ENCODE peak calls at places on chromosome 4, in six cellular contexts. A is psoas muscle; V is K562; U is thyroid gland; J is CD8-positive, alpha-beta T cell; D is astrocyte of the spinal cord. M is an unnamed sample.

GRCh38 chr4:110586137-110586850 is 36.6 kb downstream of the PITX2 start:
- DNase-seq in D (peak), J (no peak), U (no peak), V (no peak), A (no peak), M (peak)

GRCh38 chr4:137238456-137238855 is 293.8 kb downstream of the PCDH18 start:
- DNase-seq in D (no peak), V (no peak), U (no peak), J (no peak), A (no peak), M (no peak)

GRCh38 chr4:169307581-169307980 is 36.8 kb upstream of the SH3RF1 start:
- DNase-seq in J (no peak), A (no peak), V (no peak), D (no peak), U (no peak), M (no peak)

GRCh38 chr4:127311371-127311770 is 321.4 kb upstream of the INTU start:
- DNase-seq in D (no peak), U (no peak), A (no peak), J (no peak), V (no peak), M (no peak)

GRCh38 chr4:77151246-77151645 is 5.8 kb upstream of the CCNG2 start:
- DNase-seq in A (no peak), U (no peak), V (no peak), J (no peak), D (no peak), M (no peak)

GRCh38 chr4:77617203-77617602 is 11.6 kb downstream of the CXCL13 start:
- DNase-seq in A (no peak), D (no peak), U (no peak), J (no peak), V (no peak), M (peak)

GRCh38 chr4:153152453-153153338 is 51.5 kb upstream of the TRIM2 start:
- DNase-seq in V (no peak), J (peak), U (peak), D (peak), A (peak), M (peak)

GRCh38 chr4:588351-588849 is 12.3 kb upstream of the TMEM271 start:
- DNase-seq in J (no peak), V (no peak), U (no peak), D (no peak), A (no peak), M (no peak)

GRCh38 chr4:153450545-153450917 is 15.6 kb upstream of the TMEM131L start:
- DNase-seq in J (no peak), A (no peak), U (no peak), D (no peak), V (no peak), M (no peak)

GRCh38 chr4:183256756-183257385 is 63.2 kb downstream of the CLDN22 start:
- DNase-seq in D (peak), V (peak), J (peak), U (peak), A (peak), M (peak)

GRCh38 chr4:81358173-81358572 is 113.5 kb downstream of the RASGEF1B start:
- DNase-seq in V (no peak), D (no peak), U (no peak), J (no peak), A (no peak), M (no peak)

GRCh38 chr4:8035371-8035780 is 95.7 kb upstream of the AFAP1 start:
- DNase-seq in U (peak), J (no peak), D (peak), A (no peak), V (no peak), M (peak)

GRCh38 chr4:147709999-147710398 is 21.9 kb upstream of the ARHGAP10 start:
- DNase-seq in J (no peak), U (no peak), V (no peak), D (peak), A (no peak), M (peak)

GRCh38 chr4:150501019-150501727 is 80.8 kb upstream of the MAB21L2 start:
- DNase-seq in V (no peak), D (peak), U (no peak), A (no peak), J (no peak), M (peak)

GRCh38 chr4:170047774-170048354 is 21.7 kb upstream of the MFAP3L start:
- DNase-seq in A (no peak), J (peak), U (peak), V (peak), D (peak), M (peak)

GRCh38 chr4:519885-520595 is 21.0 kb downstream of the PIGG start:
- DNase-seq in D (no peak), A (no peak), U (no peak), J (no peak), V (no peak), M (no peak)

GRCh38 chr4:158858410-158859189 is 89.8 kb downstream of the FNIP2 start:
- DNase-seq in V (no peak), U (no peak), D (peak), A (no peak), J (no peak), M (peak)

GRCh38 chr4:106395582-106395981 is 27.0 kb upstream of the GIMD1 start:
- DNase-seq in A (no peak), V (no peak), U (no peak), D (no peak), J (no peak), M (no peak)

GRCh38 chr4:119124314-119124713 is 11.3 kb upstream of the MYOZ2 start:
- DNase-seq in U (no peak), V (no peak), A (no peak), J (no peak), D (no peak), M (no peak)

GRCh38 chr4:181674315-181674714 is 568.9 kb upstream of the TENM3 start:
- DNase-seq in U (no peak), D (peak), J (no peak), V (no peak), A (no peak), M (peak)

GRCh38 chr4:145679520-145679919 is 426 bp upstream of the C4orf51 start:
- DNase-seq in D (peak), U (peak), A (peak), V (no peak), J (no peak), M (peak)

GRCh38 chr4:100070868-100071267 is 119.4 kb downstream of the DDIT4L start:
- DNase-seq in D (no peak), J (no peak), V (no peak), A (no peak), U (no peak), M (no peak)

GRCh38 chr4:84814100-84814750 is 152.3 kb downstream of the WDFY3 start:
- DNase-seq in D (peak), A (no peak), U (no peak), J (no peak), V (no peak), M (peak)

GRCh38 chr4:1031956-1032795 is 20.8 kb downstream of the FGFRL1 start:
- DNase-seq in D (no peak), A (no peak), V (no peak), J (no peak), U (peak), M (no peak)

GRCh38 chr4:184019084-184019483 is 114.0 kb downstream of the STOX2 start:
- DNase-seq in D (peak), V (no peak), J (no peak), A (no peak), U (no peak), M (peak)

GRCh38 chr4:85807247-85807915 is 332.4 kb downstream of the ARHGAP24 start:
- DNase-seq in D (peak), J (no peak), U (no peak), V (no peak), A (peak), M (peak)

GRCh38 chr4:112082954-112083586 is 62.2 kb upstream of the FAM241A start:
- DNase-seq in D (peak), J (no peak), A (no peak), U (no peak), V (no peak), M (peak)

GRCh38 chr4:123744664-123745290 is 348.2 kb downstream of the SPRY1 start:
- DNase-seq in D (peak), A (peak), J (no peak), V (no peak), U (peak), M (peak)
- H3K4me3 ChIP-seq in D (no peak), A (peak), J (no peak), V (no peak), U (no peak), M (no peak)

GRCh38 chr4:186161138-186161537 is 30.2 kb upstream of the CYP4V2 start:
- DNase-seq in V (no peak), A (no peak), U (no peak), D (no peak), J (no peak), M (no peak)
- TF ChIP-seq CTCF in V (no peak), A (no peak), U (no peak), D (no peak), J (no peak), M (no peak)

DNA sequence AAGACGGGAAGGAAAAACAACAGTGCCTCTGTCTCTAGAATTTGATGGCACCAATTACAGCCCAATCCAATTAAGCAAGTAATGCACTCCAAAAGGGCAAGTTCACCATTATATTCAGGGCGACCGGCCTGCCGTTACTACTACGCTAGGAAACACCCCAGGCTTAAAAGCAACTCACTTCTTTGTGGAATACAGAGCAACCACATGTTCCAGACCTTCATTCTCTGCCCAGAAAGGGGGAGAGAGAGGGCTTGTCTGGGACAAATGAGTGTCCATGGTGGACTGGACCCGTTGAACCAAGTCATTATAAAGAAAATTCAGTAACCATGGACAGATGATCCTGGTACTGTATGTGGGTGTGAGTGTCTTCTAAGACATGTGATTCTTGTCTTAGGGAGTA is 1.6 kb downstream of the KDR start:
- DNase-seq in A (no peak), J (no peak), D (no peak), U (no peak), V (no peak), M (no peak)
- H3K4me3 ChIP-seq in A (peak), J (no peak), D (no peak), U (no peak), V (no peak), M (peak)

DNA sequence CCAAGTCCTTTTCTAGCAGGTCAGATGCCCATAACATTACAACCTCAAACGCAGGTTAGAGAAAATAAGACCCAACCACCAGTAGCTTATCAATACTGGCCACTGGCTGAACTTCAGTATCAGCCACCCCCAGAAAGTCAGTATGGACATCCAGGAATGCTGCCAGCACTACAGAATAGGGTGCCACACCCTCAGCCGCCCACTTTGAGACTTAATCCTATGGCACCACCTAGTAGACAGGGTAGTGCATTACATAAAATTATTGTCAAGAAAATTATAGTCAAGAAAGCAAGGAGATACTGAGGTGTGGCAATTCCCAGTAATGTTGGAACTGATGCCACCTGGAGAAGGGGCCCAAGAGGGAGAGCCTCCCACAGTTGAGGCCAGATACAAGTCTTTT is 19.9 kb upstream of the TRIM61 start:
- DNase-seq in U (no peak), A (no peak), V (no peak), J (no peak), D (no peak), M (peak)
- TF ChIP-seq CTCF in U (no peak), A (no peak), V (peak), J (no peak), D (no peak), M (no peak)

GRCh38 chr4:5890063-5890727 is 2.7 kb downstream of the CRMP1 start:
- DNase-seq in J (no peak), A (no peak), V (no peak), U (no peak), D (peak), M (no peak)
- H3K4me3 ChIP-seq in J (no peak), A (no peak), V (no peak), U (no peak), D (no peak), M (no peak)

DNA sequence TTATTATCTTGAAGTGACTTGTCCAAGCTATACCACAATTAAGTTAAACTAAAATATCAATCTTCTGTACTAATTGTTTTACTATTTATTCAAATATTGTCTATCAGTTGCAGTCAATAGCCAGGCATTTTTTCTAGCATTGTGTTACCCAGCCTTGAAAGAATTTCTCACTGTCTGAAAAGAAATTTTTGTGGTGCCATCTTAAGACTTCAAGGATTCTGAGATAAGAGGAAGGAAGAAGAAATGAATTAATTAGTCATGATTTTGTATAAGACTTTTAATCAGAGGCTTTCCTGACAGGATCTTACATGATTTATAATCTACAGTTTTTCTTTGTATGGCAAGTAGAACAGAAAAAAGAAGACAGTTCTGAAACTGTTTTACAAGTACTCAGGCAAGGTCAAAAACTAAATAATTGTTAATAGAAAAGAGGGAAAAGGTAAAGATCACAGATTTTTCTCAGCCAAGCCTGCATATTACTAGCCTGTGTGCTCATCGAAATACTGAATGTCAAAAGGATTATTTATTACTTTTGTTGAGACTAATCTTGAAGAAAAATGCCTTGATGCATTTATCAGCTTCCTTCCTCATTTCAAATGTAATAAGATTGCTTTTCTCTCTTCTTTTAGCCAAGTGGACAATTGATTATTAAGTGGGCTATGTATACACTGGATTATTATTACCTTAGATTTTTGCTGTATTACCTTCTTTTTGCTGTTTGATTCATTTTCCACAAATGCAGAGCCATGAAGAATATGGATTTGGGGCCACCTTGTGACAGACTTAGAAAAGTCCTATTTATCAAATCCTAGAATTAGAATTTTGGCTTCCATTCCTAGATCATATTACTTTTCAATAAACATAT is 53.8 kb downstream of the CXCL1 start:
- DNase-seq in D (peak), U (no peak), J (no peak), V (no peak), A (no peak), M (peak)
- TF ChIP-seq CTCF in D (no peak), U (no peak), J (no peak), V (no peak), A (no peak), M (peak)

GRCh38 chr4:131344761-131345160 is 1804.3 kb upstream of the PCDH10 start:
- DNase-seq in J (no peak), D (no peak), A (no peak), U (no peak), V (no peak), M (no peak)

GRCh38 chr4:131348258-131348657 is 1800.8 kb upstream of the PCDH10 start:
- DNase-seq in V (no peak), U (no peak), A (no peak), D (no peak), J (no peak), M (no peak)

GRCh38 chr4:131347816-131348215 is 1801.3 kb upstream of the PCDH10 start:
- DNase-seq in D (no peak), U (no peak), J (no peak), V (no peak), A (no peak), M (no peak)
- H3K4me3 ChIP-seq in D (no peak), U (no peak), J (no peak), V (no peak), A (no peak), M (no peak)

GRCh38 chr4:41200486-41201017 is 13.8 kb downstream of the APBB2 start:
- DNase-seq in V (no peak), A (no peak), U (no peak), D (no peak), J (no peak), M (peak)
- TF ChIP-seq CTCF in V (no peak), A (no peak), U (no peak), D (no peak), J (no peak), M (peak)